ENCODE peak calls at places on chromosomes 12 and 14, in eight cellular contexts. H is HCT116, X is Caco-2, P is thoracic aorta, M is uterus, A is upper lobe of right lung, L is K562, Z is breast epithelium. S is an unnamed sample.
A peak's percentile ranks its signal among the peaks of the same experiment; 100 is the strongest.

GRCh38 chr12:74541074-74541473 is 3.4 kb downstream of the ATXN7L3B start:
- DNase-seq in M (no peak), Z (no peak), P (no peak), A (no peak), L (peak; percentile 10), X (no peak), H (no peak), S (no peak)

GRCh38 chr12:116370004-116370404 is 92.5 kb upstream of the MED13L start:
- DNase-seq in A (no peak), M (no peak), Z (no peak), L (no peak), H (no peak), X (no peak), P (no peak), S (no peak)

GRCh38 chr14:74035556-74035955 is 16.4 kb downstream of the BBOF1 start:
- DNase-seq in A (no peak), Z (no peak), L (no peak), X (no peak), P (no peak), H (no peak), M (no peak), S (no peak)

GRCh38 chr14:81427348-81428058 is 27.4 kb upstream of the STON2 start:
- DNase-seq in A (no peak), H (no peak), P (no peak), Z (no peak), L (peak; percentile 64), X (no peak), M (no peak), S (no peak)

GRCh38 chr14:91367173-91368171 is 50.1 kb downstream of the CCDC88C start:
- DNase-seq in P (no peak), X (no peak), H (no peak), A (peak; percentile 81), Z (peak; percentile 83), L (no peak), M (no peak), S (no peak)

GRCh38 chr14:53190938-53191337 is 37.8 kb upstream of the DDHD1 start:
- DNase-seq in P (no peak), X (no peak), Z (no peak), H (no peak), A (no peak), M (no peak), L (no peak), S (no peak)

GRCh38 chr12:93818488-93819047 is 141.4 kb downstream of the CRADD start:
- DNase-seq in L (no peak), A (no peak), H (no peak), X (no peak), P (no peak), M (peak; percentile 44), Z (no peak), S (no peak)

GRCh38 chr14:24102357-24103048 is 8.4 kb downstream of the PCK2 start:
- DNase-seq in X (no peak), Z (no peak), A (no peak), P (no peak), H (no peak), L (no peak), M (no peak), S (no peak)

GRCh38 chr12:113582521-113583218 is 111.0 kb upstream of the LHX5 start:
- DNase-seq in A (no peak), X (peak; percentile 42), P (no peak), H (no peak), M (no peak), Z (no peak), L (peak; percentile 90), S (no peak)

GRCh38 chr12:1619599-1619998 is 9.4 kb upstream of the WNT5B start:
- DNase-seq in H (no peak), P (no peak), L (no peak), Z (no peak), M (no peak), X (no peak), A (peak; percentile 72), S (no peak)

DNA sequence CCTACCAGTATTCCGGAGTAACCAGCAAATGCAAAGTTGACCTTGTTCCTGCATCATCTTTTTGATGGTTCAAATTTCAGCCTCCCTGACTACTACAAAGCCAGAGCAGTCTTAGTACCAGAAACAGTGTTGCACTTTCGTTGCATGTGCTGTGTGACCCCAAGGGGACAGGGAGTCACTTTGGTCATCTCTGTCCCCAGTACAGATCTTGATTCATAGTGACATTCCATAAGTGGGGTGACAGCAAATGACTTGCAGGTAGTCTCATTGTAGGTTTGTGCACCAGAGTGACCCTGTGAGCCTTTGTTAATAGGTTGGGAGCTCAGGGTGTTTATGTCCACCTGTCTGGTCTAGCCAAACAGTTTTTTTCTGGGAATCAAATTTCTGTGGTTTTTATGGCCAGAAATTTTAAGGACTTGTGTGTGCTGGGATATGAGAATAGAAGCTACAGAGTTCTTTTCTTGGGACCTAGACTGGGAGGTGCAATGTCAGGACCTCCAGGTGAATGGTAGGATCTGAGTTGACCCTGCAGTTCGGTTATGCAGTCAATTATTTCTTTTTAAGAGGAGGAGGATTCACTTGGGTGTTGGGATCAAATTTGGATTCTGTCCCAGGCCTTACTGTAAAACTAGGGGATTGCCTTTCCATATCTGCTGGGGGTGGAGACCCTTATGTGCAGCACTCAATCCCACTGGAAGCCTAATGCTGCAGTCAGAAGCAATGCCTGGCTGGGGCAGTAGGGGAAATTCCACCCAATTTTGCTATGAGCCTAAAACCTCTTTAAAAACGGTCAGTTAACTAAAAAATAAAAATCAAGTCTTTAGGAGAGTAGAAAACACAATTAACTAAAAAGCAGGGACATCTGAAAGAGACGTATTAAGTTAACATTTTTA is 10.1 kb downstream of the EIF5 start:
- DNase-seq in H (no peak), P (no peak), L (no peak), X (no peak), M (no peak), Z (no peak), A (no peak), S (no peak)
- H3K36me3 ChIP-seq in H (peaks cover 45% of the 10 kb centered on the region), P (peaks cover 36% of the 10 kb centered on the region), L (peaks cover 59% of the 10 kb centered on the region), X (peaks cover 2% of the 10 kb centered on the region), M (no peaks in the 10 kb centered on the region), Z (peaks cover 2% of the 10 kb centered on the region), A (peaks cover 62% of the 10 kb centered on the region), S (peaks cover 56% of the 10 kb centered on the region)

GRCh38 chr12:47811581-47812484 is 7.9 kb downstream of the HDAC7 start:
- DNase-seq in M (peak; percentile 81), H (no peak), Z (no peak), X (no peak), P (peak; percentile 78), A (no peak), L (no peak), S (no peak)
- TF ChIP-seq CTCF in M (no peak), H (no peak), Z (no peak), X (no peak), P (no peak), A (no peak), L (no peak), S (no peak)

GRCh38 chr14:95784137-95784536 is 70.2 kb upstream of the TCL1A start:
- DNase-seq in P (no peak), X (no peak), Z (no peak), M (no peak), H (no peak), L (no peak), A (no peak), S (no peak)
- H3K36me3 ChIP-seq in P (no peaks in the 10 kb centered on the region), X (no peaks in the 10 kb centered on the region), Z (no peaks in the 10 kb centered on the region), M (no peaks in the 10 kb centered on the region), H (no peaks in the 10 kb centered on the region), L (no peaks in the 10 kb centered on the region), A (no peaks in the 10 kb centered on the region), S (no peaks in the 10 kb centered on the region)

DNA sequence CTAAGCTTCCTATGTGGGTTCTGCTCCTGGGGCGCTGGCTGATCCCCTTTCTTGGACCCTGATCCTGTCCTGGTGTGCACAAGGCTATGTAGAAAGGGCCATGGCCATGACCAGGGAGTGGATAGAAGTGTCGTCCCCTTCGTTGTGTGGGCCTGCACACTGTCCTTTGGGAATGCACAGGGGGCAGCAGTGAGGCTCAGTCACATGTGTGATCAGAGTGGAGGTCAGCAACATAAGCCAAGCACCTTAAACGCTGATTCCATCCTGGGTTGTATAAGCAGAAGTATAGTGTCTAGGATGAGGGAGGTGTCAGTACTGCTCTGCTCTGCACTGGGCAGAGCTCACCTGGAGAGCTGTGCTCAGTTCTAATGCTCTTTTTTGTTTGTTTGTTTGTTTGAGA is 48.4 kb downstream of the ESRRB start:
- DNase-seq in M (no peak), P (no peak), Z (no peak), H (no peak), L (no peak), A (no peak), X (no peak), S (no peak)
- TF ChIP-seq CTCF in M (no peak), P (no peak), Z (no peak), H (peak; percentile 43), L (peak; percentile 14), A (no peak), X (no peak), S (no peak)

DNA sequence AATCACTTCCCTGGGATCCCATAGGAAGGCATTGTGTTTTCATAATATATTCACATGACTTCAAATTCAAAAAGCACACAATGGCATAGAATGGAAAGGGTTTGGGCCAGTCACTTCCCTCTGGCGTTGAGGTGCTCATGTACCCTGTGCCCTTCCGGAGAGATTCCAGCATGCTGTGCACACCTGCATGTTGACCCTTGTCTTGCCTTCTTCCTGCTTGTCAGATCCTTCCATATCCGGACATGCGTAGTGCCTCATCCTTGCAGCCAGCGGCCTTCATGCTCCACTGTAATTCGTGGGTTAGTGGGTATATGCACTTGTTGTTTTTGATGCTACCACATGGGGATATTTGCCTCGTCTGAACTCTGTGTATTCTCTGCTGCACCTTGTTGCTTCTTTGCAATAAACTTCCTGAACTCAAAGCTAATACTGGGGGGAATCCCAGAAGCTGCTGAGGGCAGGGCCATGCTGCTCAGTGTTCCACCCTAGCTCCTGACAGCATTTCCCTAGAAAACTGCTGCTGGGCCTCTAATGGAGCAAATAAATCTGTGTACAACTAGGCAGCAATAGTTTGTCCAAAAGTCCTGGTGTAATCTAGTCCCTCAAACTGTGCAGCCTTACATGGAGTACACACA is 59.5 kb downstream of the ANAPC7 start:
- DNase-seq in A (no peak), H (no peak), Z (no peak), L (no peak), P (no peak), M (no peak), X (no peak), S (no peak)
- H3K36me3 ChIP-seq in A (peaks cover 100% of the 10 kb centered on the region), H (peaks cover 78% of the 10 kb centered on the region), Z (peaks cover 6% of the 10 kb centered on the region), L (peaks cover 100% of the 10 kb centered on the region), P (peaks cover 90% of the 10 kb centered on the region), M (no peaks in the 10 kb centered on the region), X (peaks cover 4% of the 10 kb centered on the region), S (peaks cover 68% of the 10 kb centered on the region)